ENCODE peak calls at places on chromosomes 13 and 19, in six cellular contexts. L, X, S, C, Q and O are unnamed samples.
A peak's percentile ranks its signal among the peaks of the same experiment; 100 is the strongest.

GRCh38 chr19:6017576-6017975 is 39.6 kb upstream of the RANBP3 start:
- DNase-seq in L (no peak), X (no peak), S (no peak), C (no peak), Q (no peak), O (peak; percentile 49)

GRCh38 chr19:18452386-18452785 is 14.5 kb upstream of the ISYNA1 start:
- DNase-seq in L (no peak), X (no peak), S (no peak), C (no peak), Q (no peak), O (no peak)

GRCh38 chr13:52646967-52647366 is 4.7 kb downstream of the HNRNPA1L2 start:
- DNase-seq in L (no peak), X (no peak), S (no peak), C (no peak), Q (no peak), O (no peak)

GRCh38 chr13:24923305-24923640 is 159.3 kb downstream of the RNF17 start:
- DNase-seq in L (no peak), X (no peak), S (peak; percentile 40), C (no peak), Q (no peak), O (no peak)

GRCh38 chr19:58538257-58539168 is 5.4 kb upstream of the TRIM28 start:
- DNase-seq in L (no peak), X (no peak), S (peak; percentile 83), C (no peak), Q (peak; percentile 71), O (peak; percentile 98)

GRCh38 chr13:27783111-27783510 is 9.2 kb upstream of the GSX1 start:
- DNase-seq in L (peak; percentile 32), X (no peak), S (peak; percentile 37), C (no peak), Q (no peak), O (peak; percentile 55)

GRCh38 chr13:107379398-107380155 is 811.6 kb upstream of the ARGLU1 start:
- DNase-seq in L (no peak), X (no peak), S (no peak), C (no peak), Q (no peak), O (no peak)

GRCh38 chr13:44969858-44970484 is 19.3 kb downstream of the NUFIP1 start:
- DNase-seq in L (no peak), X (no peak), S (peak; percentile 77), C (no peak), Q (peak; percentile 71), O (peak; percentile 49)

GRCh38 chr19:18294467-18294864 is 13.0 kb upstream of the JUND start:
- DNase-seq in L (no peak), X (peak; percentile 62), S (no peak), C (no peak), Q (no peak), O (peak; percentile 74)

GRCh38 chr13:55653497-55653896 is 1487.2 kb upstream of the PRR20A start:
- DNase-seq in L (no peak), X (no peak), S (no peak), C (no peak), Q (peak; percentile 70), O (no peak)
- H3K4me3 ChIP-seq in L (no peak overlapping the region), X (no peak overlapping the region), S (no peak overlapping the region), C (no peak overlapping the region), Q (no peak overlapping the region), O (no peak overlapping the region)

GRCh38 chr13:99896712-99897440 is 74.7 kb downstream of the ZIC5 start:
- DNase-seq in L (no peak), X (no peak), S (no peak), C (no peak), Q (no peak), O (no peak)

GRCh38 chr13:99895999-99896695 is 75.4 kb downstream of the ZIC5 start:
- DNase-seq in L (no peak), X (no peak), S (no peak), C (no peak), Q (no peak), O (peak; percentile 80)

GRCh38 chr13:99894835-99895427 is 76.6 kb downstream of the ZIC5 start:
- DNase-seq in L (no peak), X (no peak), S (no peak), C (no peak), Q (no peak), O (peak; percentile 79)

GRCh38 chr13:99894105-99894504 is 77.5 kb downstream of the ZIC5 start:
- DNase-seq in L (no peak), X (no peak), S (no peak), C (no peak), Q (no peak), O (no peak)

DNA sequence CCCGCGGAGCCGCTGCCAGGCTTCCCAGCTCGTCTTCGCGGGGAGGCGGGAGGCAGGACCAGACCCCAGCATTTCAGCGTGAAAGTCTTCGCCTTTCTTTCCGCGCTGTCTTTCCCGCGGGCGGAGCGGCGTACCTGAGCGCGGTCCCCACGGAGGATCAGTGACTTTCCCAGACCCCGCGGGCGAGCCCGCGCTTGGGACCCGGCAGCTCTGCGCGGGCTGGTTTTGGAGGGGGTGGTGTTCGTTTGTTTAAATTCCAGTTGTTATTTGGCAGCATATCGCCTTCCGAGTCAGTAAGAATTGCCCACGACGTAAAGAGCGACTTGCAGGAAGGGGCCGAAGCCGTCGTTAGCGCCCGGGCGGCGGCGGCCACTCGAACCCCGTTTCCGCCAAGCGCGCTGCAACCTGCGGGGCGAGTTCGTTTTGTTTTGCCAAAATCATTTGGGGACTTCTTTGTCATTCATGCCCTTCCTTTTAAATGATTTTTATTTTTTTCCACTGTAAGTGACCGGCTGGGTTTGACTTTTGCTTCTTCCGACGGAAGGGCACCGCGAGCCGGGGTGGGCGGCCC is 76.1 kb downstream of the ZIC5 start:
- DNase-seq in L (no peak), X (no peak), S (no peak), C (no peak), Q (no peak), O (peak; percentile 68)
- H3K4me3 ChIP-seq in L (peak overlapping the region; percentile 24), X (no peak overlapping the region), S (peak overlapping the region; percentile 20), C (no peak overlapping the region), Q (no peak overlapping the region), O (peak overlapping the region; percentile 26)

GRCh38 chr13:33348366-33348765 is 62.8 kb upstream of the STARD13 start:
- DNase-seq in L (no peak), X (no peak), S (no peak), C (no peak), Q (no peak), O (no peak)

GRCh38 chr13:33349996-33350826 is 64.7 kb upstream of the STARD13 start:
- DNase-seq in L (peak; percentile 55), X (no peak), S (peak; percentile 44), C (peak; percentile 48), Q (peak; percentile 45), O (peak; percentile 79)

GRCh38 chr13:33351324-33351723 is 65.8 kb upstream of the STARD13 start:
- DNase-seq in L (no peak), X (no peak), S (no peak), C (no peak), Q (peak; percentile 37), O (no peak)

GRCh38 chr13:33347866-33348265 is 62.3 kb upstream of the STARD13 start:
- DNase-seq in L (no peak), X (no peak), S (no peak), C (no peak), Q (no peak), O (no peak)

DNA sequence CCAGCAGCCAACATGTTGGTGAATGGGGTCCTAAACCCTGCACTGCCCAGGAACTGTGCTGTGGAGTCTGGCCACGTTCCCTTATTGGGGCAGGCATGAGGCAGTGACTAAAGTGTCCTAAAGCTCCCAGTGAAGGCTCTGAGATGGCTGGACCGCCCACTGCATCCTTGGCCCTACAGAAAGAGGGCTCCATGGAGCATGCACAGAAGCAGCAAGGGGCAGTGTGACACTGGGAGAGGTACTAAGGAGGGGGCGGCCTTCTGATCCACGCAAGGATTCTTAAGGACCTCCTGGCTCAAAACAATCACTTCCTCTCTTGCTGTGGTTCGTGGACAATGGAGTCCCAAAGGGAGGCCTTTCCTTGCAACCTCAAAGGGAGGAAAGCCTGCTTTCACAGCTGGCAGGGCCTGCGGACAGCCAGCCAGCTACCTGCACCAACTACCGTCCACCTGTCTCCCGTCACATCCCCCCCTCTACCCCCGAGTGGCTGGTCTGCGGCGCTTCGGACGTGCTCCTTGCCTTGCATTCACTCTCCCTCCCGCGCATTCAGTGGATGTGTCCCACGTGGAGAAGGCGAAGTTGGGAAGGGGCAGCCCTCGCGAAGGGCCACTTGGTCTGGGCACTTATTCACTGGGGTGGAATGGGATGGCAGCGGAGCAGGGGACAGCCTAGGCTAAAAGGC is 63.9 kb upstream of the STARD13 start:
- DNase-seq in L (peak; percentile 24), X (no peak), S (no peak), C (no peak), Q (peak; percentile 12), O (peak; percentile 51)
- H3K4me3 ChIP-seq in L (peak overlapping the region; percentile 74), X (no peak overlapping the region), S (peak overlapping the region; percentile 74), C (peak overlapping the region; percentile 84), Q (peak overlapping the region; percentile 69), O (peak overlapping the region; percentile 70)

DNA sequence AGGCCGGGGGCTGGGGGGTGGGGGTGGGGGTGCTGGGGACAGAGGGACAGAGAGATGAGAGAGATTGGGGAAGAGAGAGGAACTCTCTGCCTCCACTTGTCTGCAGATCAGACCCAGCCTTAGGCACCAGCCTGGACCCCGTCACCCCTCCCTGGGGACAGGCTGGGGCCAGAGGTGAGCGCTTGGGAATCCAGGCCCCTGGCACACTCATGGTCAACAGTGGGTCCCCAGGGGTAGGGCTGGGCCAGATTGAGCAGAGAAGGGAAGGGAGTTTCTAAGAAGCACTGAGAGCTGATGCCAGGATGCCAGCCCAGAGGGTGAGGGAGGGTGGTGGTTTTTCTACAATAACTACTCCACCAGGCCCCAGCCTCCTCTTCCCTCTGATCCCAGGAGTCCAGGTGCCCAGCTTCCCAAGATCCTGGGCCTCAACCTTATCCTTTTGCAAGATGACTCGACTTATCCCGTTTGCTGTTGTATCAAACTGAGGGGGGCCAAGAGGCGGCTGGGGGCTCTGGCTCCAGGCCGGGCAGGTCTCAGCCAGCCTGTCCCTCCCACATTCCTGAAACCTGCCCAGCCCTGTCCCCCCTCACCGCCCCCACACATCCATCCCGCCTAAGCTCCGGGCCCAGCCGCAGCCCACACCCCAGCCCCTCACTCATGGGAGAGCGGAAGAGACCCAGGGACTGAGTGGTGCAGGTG is 1.1 kb downstream of the BCAM start:
- DNase-seq in L (no peak), X (no peak), S (no peak), C (no peak), Q (no peak), O (peak; percentile 71)
- H3K4me3 ChIP-seq in L (no peak overlapping the region), X (no peak overlapping the region), S (no peak overlapping the region), C (peak overlapping the region; percentile 18), Q (no peak overlapping the region), O (no peak overlapping the region)

GRCh38 chr13:50843256-50844043 is at the start of gene DLEU7:
- DNase-seq in L (peak; percentile 40), X (no peak), S (peak; percentile 14), C (no peak), Q (no peak), O (peak; percentile 81)
- H3K4me3 ChIP-seq in L (peak within 1 kb of the TSS; percentile 37), X (no peak within 1 kb of the TSS), S (peak within 1 kb of the TSS; percentile 20), C (no peak within 1 kb of the TSS), Q (no peak within 1 kb of the TSS), O (peak within 1 kb of the TSS; percentile 50)

DNA sequence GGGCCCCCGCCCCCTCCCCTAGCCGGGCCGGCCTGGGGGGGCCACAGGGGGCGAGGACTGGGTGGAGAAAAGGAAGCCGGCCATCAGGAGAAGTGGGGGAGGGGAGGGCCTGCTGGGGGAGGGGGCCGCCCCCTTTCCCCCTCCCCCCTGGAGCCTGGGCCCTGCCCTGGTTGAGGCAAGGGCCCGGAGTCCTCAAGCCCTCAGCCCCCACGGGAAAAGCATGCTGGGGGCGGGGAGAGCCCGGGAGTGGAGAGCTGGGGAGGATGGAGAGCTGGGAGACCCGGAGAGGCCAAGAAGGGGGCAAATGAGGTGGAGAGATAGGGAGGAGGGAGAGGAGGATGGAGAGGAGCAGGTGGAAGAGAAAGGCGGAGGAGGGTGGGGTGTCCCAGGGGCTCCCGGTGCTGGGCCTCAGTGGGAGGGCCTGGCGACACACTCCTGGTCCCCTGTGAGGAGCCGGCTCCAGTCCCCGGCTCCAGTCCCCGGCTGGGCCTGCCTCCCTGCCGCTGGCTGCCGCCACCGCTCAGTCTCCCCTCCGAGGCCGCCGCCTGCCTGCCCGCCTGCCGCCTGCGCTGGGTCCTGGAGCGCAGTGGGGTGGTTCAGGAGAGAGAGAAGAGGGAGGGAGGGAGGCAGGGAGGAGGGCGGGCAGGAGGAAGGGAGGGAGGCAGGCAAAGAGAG is at the start of gene GRIK5:
- DNase-seq in L (no peak), X (no peak), S (peak; percentile 35), C (no peak), Q (peak; percentile 59), O (peak; percentile 89)
- H3K4me3 ChIP-seq in L (no peak within 1 kb of the TSS), X (no peak within 1 kb of the TSS), S (no peak within 1 kb of the TSS), C (no peak within 1 kb of the TSS), Q (peak within 1 kb of the TSS; percentile 55), O (peak within 1 kb of the TSS; percentile 78)